ENCODE peak calls at places on chromosomes 7 and 10, in nine cellular contexts. R, X, M, B, P, K, E, J and F are unnamed samples. For H3K4me1, the result is how much of the 10 kb centered on the place peaks cover.

GRCh38 chr7:27453702-27454405 is 208.8 kb downstream of the HIBADH start:
- DNase-seq in E (no peak), P (peak), X (peak), J (peak), M (no peak), B (no peak), R (no peak), K (no peak), F (no peak)

GRCh38 chr10:124152781-124153600 is 59.6 kb upstream of the CHST15 start:
- DNase-seq in R (peak), P (peak), J (peak), B (peak), K (peak), M (peak), X (peak), E (peak), F (no peak)

GRCh38 chr7:158120751-158121150 is 466.9 kb downstream of the PTPRN2 start:
- DNase-seq in E (no peak), B (no peak), P (no peak), J (no peak), M (no peak), X (no peak), R (no peak), K (no peak), F (no peak)

GRCh38 chr7:135976312-135977019 is 693 bp downstream of the MTPN start:
- DNase-seq in M (no peak), J (no peak), X (no peak), B (peak), E (peak), K (no peak), P (peak), R (no peak), F (peak)

GRCh38 chr7:139396323-139396951 is 36.7 kb downstream of the LUC7L2 start:
- DNase-seq in E (peak), P (no peak), M (no peak), B (no peak), X (no peak), K (no peak), J (no peak), R (no peak), F (no peak)

GRCh38 chr7:152615052-152615741 is 60.7 kb downstream of the XRCC2 start:
- DNase-seq in K (peak), B (no peak), R (no peak), E (no peak), M (no peak), J (no peak), X (peak), P (peak), F (no peak)

GRCh38 chr7:14793151-14793550 is 109.4 kb downstream of the DGKB start:
- DNase-seq in J (peak), X (no peak), M (no peak), E (no peak), B (peak), K (no peak), R (no peak), P (no peak), F (no peak)

GRCh38 chr10:113177163-113177935 is 227.3 kb downstream of the TCF7L2 start:
- DNase-seq in K (no peak), X (peak), B (no peak), M (no peak), J (no peak), E (no peak), R (no peak), P (no peak), F (no peak)

GRCh38 chr10:1123972-1124371 is 67.8 kb downstream of the WDR37 start:
- DNase-seq in P (no peak), B (no peak), R (no peak), X (no peak), K (no peak), J (no peak), M (no peak), E (no peak), F (no peak)

GRCh38 chr7:26627871-26628270 is 236.5 kb downstream of the SKAP2 start:
- DNase-seq in E (no peak), M (peak), X (no peak), B (no peak), K (peak), P (no peak), J (no peak), R (no peak), F (no peak)

GRCh38 chr7:24134535-24134934 is 149.5 kb upstream of the NPY start:
- DNase-seq in E (no peak), B (no peak), X (no peak), J (no peak), P (no peak), K (no peak), M (no peak), R (no peak), F (no peak)

GRCh38 chr10:77405771-77406241 is 231.8 kb downstream of the KCNMA1 start:
- DNase-seq in E (peak), R (no peak), K (peak), X (peak), M (peak), B (peak), P (peak), J (peak), F (no peak)

GRCh38 chr10:22338260-22338894 is 6.9 kb upstream of the SPAG6 start:
- DNase-seq in E (peak), X (no peak), R (no peak), J (no peak), M (no peak), P (no peak), B (peak), K (no peak), F (no peak)

GRCh38 chr7:16347461-16348192 is 73.7 kb downstream of the CRPPA start:
- DNase-seq in R (no peak), M (no peak), E (peak), B (no peak), J (peak), P (no peak), X (peak), K (no peak), F (no peak)

GRCh38 chr10:123891147-123892011 is at the start of gene CPXM2:
- DNase-seq in E (no peak), B (peak), X (no peak), P (no peak), M (peak), K (no peak), J (peak), R (no peak), F (no peak)

GRCh38 chr7:88020953-88021650 is 87.1 kb downstream of the ADAM22 start:
- DNase-seq in P (no peak), R (no peak), M (no peak), B (no peak), E (peak), J (no peak), X (no peak), K (no peak), F (no peak)

GRCh38 chr7:11607676-11608075 is 224.3 kb downstream of the THSD7A start:
- DNase-seq in P (no peak), X (peak), B (no peak), M (no peak), R (no peak), E (no peak), J (no peak), K (no peak), F (no peak)

GRCh38 chr10:97007417-97007816 is 175.3 kb downstream of the LCOR start:
- DNase-seq in P (no peak), X (no peak), J (no peak), B (no peak), K (no peak), M (no peak), R (no peak), E (no peak), F (no peak)

GRCh38 chr7:64308019-64308275 is 5.8 kb upstream of the ZNF736 start:
- DNase-seq in P (no peak), J (no peak), M (no peak), E (no peak), X (no peak), R (no peak), K (no peak), B (no peak), F (peak)

GRCh38 chr7:1531263-1531978 is 919 bp downstream of the MAFK start:
- DNase-seq in B (no peak), M (peak), X (no peak), E (peak), R (no peak), J (no peak), K (peak), P (no peak), F (no peak)

GRCh38 chr7:132614428-132615076 is 38.3 kb upstream of the PLXNA4 start:
- DNase-seq in X (peak), B (peak), P (no peak), M (peak), K (peak), E (no peak), R (no peak), J (peak), F (no peak)

GRCh38 chr10:49508249-49508648 is 30.7 kb downstream of the ERCC6 start:
- DNase-seq in E (no peak), R (no peak), B (no peak), K (no peak), P (no peak), X (no peak), M (no peak), J (no peak), F (peak)

GRCh38 chr7:2824026-2824677 is 20.0 kb downstream of the GNA12 start:
- DNase-seq in M (peak), B (no peak), X (no peak), R (no peak), P (no peak), E (no peak), J (no peak), K (no peak), F (no peak)

GRCh38 chr7:74069790-74070618 is 13.6 kb upstream of the LIMK1 start:
- DNase-seq in E (no peak), K (peak), J (no peak), R (no peak), M (no peak), X (no peak), P (no peak), B (no peak), F (no peak)

GRCh38 chr7:135889823-135890222 is 87.3 kb downstream of the MTPN start:
- DNase-seq in B (no peak), X (no peak), E (no peak), J (no peak), M (no peak), R (no peak), K (no peak), P (no peak), F (no peak)

GRCh38 chr10:21449288-21449966 is 76.1 kb downstream of the SKIDA1 start:
- DNase-seq in X (no peak), R (no peak), B (peak), J (peak), K (no peak), P (no peak), E (no peak), M (no peak), F (no peak)

GRCh38 chr7:64618785-64619456 is 47.0 kb upstream of the ZNF107 start:
- DNase-seq in B (peak), P (peak), K (no peak), J (peak), M (no peak), X (peak), R (no peak), E (peak), F (peak)

GRCh38 chr10:5951167-5951711 is 26.1 kb downstream of the IL15RA start:
- DNase-seq in B (no peak), K (no peak), R (no peak), M (no peak), X (peak), E (peak), J (no peak), P (no peak), F (no peak)

GRCh38 chr10:126147866-126148578 is 240.3 kb downstream of the ADAM12 start:
- DNase-seq in P (no peak), E (no peak), X (peak), M (no peak), J (peak), K (no peak), R (no peak), B (no peak), F (no peak)

GRCh38 chr10:101014966-101015581 is 15.5 kb downstream of the LZTS2 start:
- DNase-seq in R (no peak), E (peak), X (peak), M (no peak), K (no peak), J (no peak), B (no peak), P (no peak), F (no peak)

GRCh38 chr7:5394264-5395105 is 29.1 kb downstream of the TNRC18 start:
- DNase-seq in R (no peak), X (no peak), E (no peak), B (no peak), M (no peak), P (no peak), K (no peak), J (no peak), F (no peak)

GRCh38 chr7:99000904-99001442 is 122.6 kb downstream of the TRRAP start:
- DNase-seq in M (no peak), X (no peak), R (no peak), J (no peak), P (no peak), K (no peak), B (no peak), E (no peak), F (peak)

GRCh38 chr10:70786799-70787415 is 1.7 kb upstream of the TBATA start:
- DNase-seq in R (no peak), E (peak), J (no peak), P (no peak), K (no peak), B (no peak), X (peak), M (no peak), F (no peak)

GRCh38 chr7:95267754-95268153 is 56.6 kb downstream of the PON1 start:
- DNase-seq in X (no peak), K (no peak), M (no peak), E (peak), J (no peak), B (no peak), P (no peak), R (no peak), F (no peak)

GRCh38 chr10:109956454-109957091 is 33.3 kb upstream of the XPNPEP1 start:
- DNase-seq in R (no peak), X (peak), B (peak), M (no peak), E (peak), P (peak), J (peak), K (no peak), F (no peak)

GRCh38 chr7:12727455-12728191 is 40.2 kb downstream of the ARL4A start:
- DNase-seq in P (no peak), M (no peak), K (no peak), J (no peak), X (peak), E (no peak), B (no peak), R (no peak), F (no peak)
- H3K27ac ChIP-seq in P (no peak), M (no peak), K (no peak), J (no peak), X (no peak), E (no peak), B (no peak), R (peak), F (peak)

DNA sequence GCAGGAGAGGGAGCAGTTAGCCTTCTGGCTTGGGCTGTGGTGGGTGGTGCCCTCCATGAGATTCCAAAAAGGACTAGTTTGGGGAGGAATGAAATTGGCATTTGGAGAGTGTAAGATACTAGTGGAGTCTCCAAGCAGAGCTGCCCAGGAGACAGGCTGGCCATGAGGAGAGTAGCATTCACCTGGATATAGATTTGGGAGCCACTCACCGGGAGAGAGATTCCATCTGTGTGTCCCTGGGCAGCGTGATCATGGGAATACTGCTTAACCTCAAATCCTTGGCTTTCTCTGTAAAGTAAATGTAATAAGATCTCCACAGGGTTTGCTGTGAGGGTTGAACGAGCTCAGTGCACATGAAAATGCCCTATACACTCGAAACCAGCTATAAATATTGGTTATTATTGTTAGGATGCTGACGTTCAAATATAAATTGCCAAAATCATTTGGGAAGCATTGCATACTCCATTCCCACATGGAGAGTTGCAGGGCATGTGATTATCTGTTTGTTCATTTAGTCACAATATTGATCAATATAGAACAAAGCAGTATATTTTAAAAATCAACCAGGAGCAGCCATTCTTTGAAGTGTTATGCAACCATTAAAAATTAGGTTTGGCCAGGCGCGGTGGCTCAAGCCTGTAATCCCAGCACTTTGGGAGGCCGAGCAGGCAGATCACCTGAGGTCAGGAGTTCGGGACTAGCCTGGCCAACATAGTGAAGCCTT is 143.7 kb downstream of the CUX1 start:
- DNase-seq in J (no peak), M (no peak), E (no peak), X (no peak), R (no peak), K (no peak), P (no peak), B (no peak), F (no peak)
- H3K4me1 ChIP-seq in J (under half), M (under half), E (under half), X (under half), R (under half), K (under half), P (under half), B (under half), F (under half)

DNA sequence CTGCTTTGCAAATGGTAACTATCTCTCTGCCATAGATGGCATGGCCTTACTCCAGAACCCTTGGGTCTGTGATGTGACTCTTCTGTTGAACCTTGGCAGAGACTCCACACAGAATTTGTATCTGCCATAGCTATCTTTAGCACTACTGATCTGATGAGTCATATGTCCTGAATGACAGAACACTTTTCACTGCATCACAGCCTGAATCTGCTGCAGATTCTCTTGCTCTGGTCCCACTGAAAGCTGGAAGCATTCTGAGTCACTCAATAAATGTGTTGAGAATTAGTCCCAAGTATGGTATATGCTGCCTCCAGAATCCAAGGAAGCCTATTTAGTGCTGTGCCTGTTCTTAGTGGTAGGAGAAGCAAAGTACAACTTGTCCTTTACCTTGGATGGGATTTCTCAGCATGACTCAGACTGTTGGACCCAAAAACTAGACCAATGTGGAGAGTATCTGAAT is 39.5 kb upstream of the ANKRD1 start:
- DNase-seq in E (peak), R (no peak), K (no peak), X (peak), M (no peak), B (no peak), J (peak), P (no peak), F (no peak)
- H3K27ac ChIP-seq in E (peak), R (peak), K (no peak), X (no peak), M (no peak), B (no peak), J (no peak), P (no peak), F (no peak)

DNA sequence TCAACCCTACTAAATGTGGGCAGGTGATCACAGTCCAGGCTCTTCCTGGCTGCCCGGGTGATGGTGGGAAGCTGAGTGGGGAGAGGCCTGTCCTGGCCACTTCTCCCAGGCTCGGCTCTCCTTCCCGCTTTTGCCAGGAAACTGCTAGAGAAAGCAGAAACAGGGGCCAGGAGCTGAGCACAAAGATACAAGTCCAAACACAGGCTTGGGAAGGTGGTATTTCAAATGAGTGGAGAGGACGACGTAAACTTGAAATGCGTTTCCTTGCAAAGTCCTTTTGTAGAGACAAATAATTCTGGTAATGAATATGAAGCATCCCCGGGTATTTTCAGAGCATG is 217.9 kb upstream of the KLF14 start:
- DNase-seq in E (no peak), M (no peak), R (no peak), J (no peak), P (no peak), K (no peak), X (no peak), B (peak), F (no peak)
- H3K4me1 ChIP-seq in E (under half), M (under half), R (half or more), J (under half), P (under half), K (under half), X (under half), B (under half), F (half or more)

GRCh38 chr10:30996481-30996980 is 35.1 kb downstream of the ZNF438 start:
- DNase-seq in J (no peak), R (no peak), K (no peak), B (no peak), X (no peak), M (no peak), E (no peak), P (no peak), F (no peak)

GRCh38 chr10:30995081-30995480 is 36.6 kb downstream of the ZNF438 start:
- DNase-seq in X (no peak), P (no peak), R (no peak), K (no peak), J (no peak), E (no peak), M (no peak), B (no peak), F (no peak)

GRCh38 chr10:31000071-31000787 is 31.4 kb downstream of the ZNF438 start:
- DNase-seq in E (no peak), P (no peak), M (no peak), J (peak), K (no peak), X (peak), B (no peak), R (no peak), F (no peak)

GRCh38 chr10:30999084-30999712 is 32.5 kb downstream of the ZNF438 start:
- DNase-seq in K (no peak), R (no peak), J (no peak), E (peak), M (no peak), P (no peak), X (peak), B (no peak), F (no peak)

DNA sequence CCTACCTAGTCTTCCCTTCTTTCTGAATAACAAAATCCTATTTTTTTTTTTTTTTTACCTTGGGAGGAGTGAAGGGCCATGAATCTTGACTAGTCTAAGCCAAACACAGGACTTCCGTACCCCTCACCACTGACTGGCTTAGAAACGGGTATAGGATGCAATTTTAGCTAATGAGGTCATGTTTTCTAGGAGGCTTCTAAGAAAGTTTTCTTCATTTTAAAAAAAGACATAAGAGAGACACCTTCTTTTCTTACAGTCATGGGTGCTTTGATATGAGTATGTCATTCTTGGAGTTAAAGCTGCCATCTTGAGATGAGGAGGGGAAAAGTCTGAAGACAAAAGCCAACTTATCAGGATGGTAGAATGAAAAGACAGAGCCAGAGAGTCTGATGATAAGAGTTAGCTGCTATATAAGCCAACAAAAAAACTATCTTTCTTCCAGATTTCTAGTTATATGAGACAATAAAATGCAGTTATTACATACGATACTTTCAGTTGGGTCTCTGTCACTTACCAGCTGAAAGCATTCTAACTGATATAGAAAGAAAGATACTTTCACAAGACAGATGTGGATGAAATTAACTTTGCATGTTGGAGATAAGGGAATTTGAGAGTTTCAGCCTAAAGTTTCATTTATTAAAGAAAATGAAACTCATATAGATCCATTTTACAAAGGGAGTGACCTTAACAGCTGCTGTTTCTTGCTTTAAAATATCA is 34.0 kb downstream of the ZNF438 start:
- DNase-seq in R (no peak), M (no peak), J (no peak), B (no peak), P (no peak), E (no peak), X (no peak), K (no peak), F (no peak)
- H3K27ac ChIP-seq in R (no peak), M (peak), J (no peak), B (no peak), P (no peak), E (no peak), X (no peak), K (no peak), F (no peak)